ENCODE peak calls at places on chromosomes 1 and 21, in eight cellular contexts. One of them, this sample, is unnamed.

GRCh38 chr1:115330480-115331013 is 7.5 kb downstream of the NGF start:
- DNase-seq in Panc1: no peak
- DNase-seq in WTC11: no peak
- DNase-seq in left ventricle myocardium inferior: no peak
- DNase-seq in H9: no peak
- DNase-seq in body of pancreas: peak
- DNase-seq in spleen: no peak
- DNase-seq in suprapubic skin: no peak
- DNase-seq in this sample: peak

GRCh38 chr1:1021860-1022259 is 1.9 kb downstream of the AGRN start:
- DNase-seq in Panc1: no peak
- DNase-seq in WTC11: no peak
- DNase-seq in left ventricle myocardium inferior: no peak
- DNase-seq in H9: no peak
- DNase-seq in body of pancreas: no peak
- DNase-seq in spleen: no peak
- DNase-seq in suprapubic skin: no peak
- DNase-seq in this sample: no peak

GRCh38 chr1:86499987-86500593 is 31.4 kb downstream of the CLCA1 start:
- DNase-seq in Panc1: no peak
- DNase-seq in WTC11: no peak
- DNase-seq in left ventricle myocardium inferior: no peak
- DNase-seq in H9: no peak
- DNase-seq in body of pancreas: no peak
- DNase-seq in spleen: no peak
- DNase-seq in suprapubic skin: no peak
- DNase-seq in this sample: no peak

GRCh38 chr1:161887724-161888287 is 121.7 kb downstream of the ATF6 start:
- DNase-seq in Panc1: no peak
- DNase-seq in WTC11: no peak
- DNase-seq in left ventricle myocardium inferior: no peak
- DNase-seq in H9: no peak
- DNase-seq in body of pancreas: no peak
- DNase-seq in spleen: no peak
- DNase-seq in suprapubic skin: no peak
- DNase-seq in this sample: no peak

GRCh38 chr21:43794311-43794710 is 4.9 kb downstream of the RRP1 start:
- DNase-seq in Panc1: no peak
- DNase-seq in WTC11: no peak
- DNase-seq in left ventricle myocardium inferior: no peak
- DNase-seq in H9: no peak
- DNase-seq in body of pancreas: no peak
- DNase-seq in spleen: peak
- DNase-seq in suprapubic skin: no peak
- DNase-seq in this sample: no peak

GRCh38 chr1:234556245-234556943 is 53.6 kb downstream of the IRF2BP2 start:
- DNase-seq in Panc1: no peak
- DNase-seq in WTC11: no peak
- DNase-seq in left ventricle myocardium inferior: no peak
- DNase-seq in H9: no peak
- DNase-seq in body of pancreas: no peak
- DNase-seq in spleen: no peak
- DNase-seq in suprapubic skin: no peak
- DNase-seq in this sample: no peak

GRCh38 chr1:23524716-23525401 is 6.2 kb downstream of the E2F2 start:
- DNase-seq in Panc1: no peak
- DNase-seq in WTC11: no peak
- DNase-seq in left ventricle myocardium inferior: no peak
- DNase-seq in H9: no peak
- DNase-seq in body of pancreas: no peak
- DNase-seq in spleen: peak
- DNase-seq in suprapubic skin: no peak
- DNase-seq in this sample: no peak

GRCh38 chr1:164240081-164240480 is 318.9 kb upstream of the PBX1 start:
- DNase-seq in Panc1: no peak
- DNase-seq in WTC11: peak
- DNase-seq in left ventricle myocardium inferior: no peak
- DNase-seq in H9: peak
- DNase-seq in body of pancreas: peak
- DNase-seq in spleen: no peak
- DNase-seq in suprapubic skin: no peak
- DNase-seq in this sample: no peak

GRCh38 chr1:241711326-241711725 is 59.2 kb downstream of the WDR64 start:
- DNase-seq in Panc1: no peak
- DNase-seq in WTC11: no peak
- DNase-seq in left ventricle myocardium inferior: no peak
- DNase-seq in H9: no peak
- DNase-seq in body of pancreas: no peak
- DNase-seq in spleen: no peak
- DNase-seq in suprapubic skin: no peak
- DNase-seq in this sample: no peak

GRCh38 chr1:54564312-54565112 is 16.5 kb downstream of the ACOT11 start:
- DNase-seq in Panc1: no peak
- DNase-seq in WTC11: peak
- DNase-seq in left ventricle myocardium inferior: no peak
- DNase-seq in H9: peak
- DNase-seq in body of pancreas: peak
- DNase-seq in spleen: peak
- DNase-seq in suprapubic skin: no peak
- DNase-seq in this sample: no peak

GRCh38 chr1:112346802-112347350 is 49.1 kb upstream of the CTTNBP2NL start:
- DNase-seq in Panc1: no peak
- DNase-seq in WTC11: no peak
- DNase-seq in left ventricle myocardium inferior: no peak
- DNase-seq in H9: no peak
- DNase-seq in body of pancreas: no peak
- DNase-seq in spleen: peak
- DNase-seq in suprapubic skin: no peak
- DNase-seq in this sample: no peak

GRCh38 chr1:16386454-16387113 is 19.5 kb downstream of the SZRD1 start:
- DNase-seq in Panc1: no peak
- DNase-seq in WTC11: no peak
- DNase-seq in left ventricle myocardium inferior: no peak
- DNase-seq in H9: no peak
- DNase-seq in body of pancreas: no peak
- DNase-seq in spleen: no peak
- DNase-seq in suprapubic skin: no peak
- DNase-seq in this sample: peak

GRCh38 chr1:200184196-200184595 is 156.7 kb downstream of the NR5A2 start:
- DNase-seq in Panc1: no peak
- DNase-seq in WTC11: no peak
- DNase-seq in left ventricle myocardium inferior: peak
- DNase-seq in H9: no peak
- DNase-seq in body of pancreas: peak
- DNase-seq in spleen: peak
- DNase-seq in suprapubic skin: no peak
- DNase-seq in this sample: peak

GRCh38 chr1:15797614-15798390 is 9.6 kb downstream of the UQCRHL start:
- DNase-seq in Panc1: no peak
- DNase-seq in WTC11: no peak
- DNase-seq in left ventricle myocardium inferior: no peak
- DNase-seq in H9: no peak
- DNase-seq in body of pancreas: peak
- DNase-seq in spleen: no peak
- DNase-seq in suprapubic skin: no peak
- DNase-seq in this sample: no peak

GRCh38 chr1:99441234-99442095 is 177.2 kb downstream of the PLPPR4 start:
- DNase-seq in Panc1: no peak
- DNase-seq in WTC11: no peak
- DNase-seq in left ventricle myocardium inferior: no peak
- DNase-seq in H9: no peak
- DNase-seq in body of pancreas: peak
- DNase-seq in spleen: no peak
- DNase-seq in suprapubic skin: no peak
- DNase-seq in this sample: peak

GRCh38 chr1:172089768-172090510 is 248.6 kb downstream of the DNM3 start:
- DNase-seq in Panc1: peak
- DNase-seq in WTC11: peak
- DNase-seq in left ventricle myocardium inferior: peak
- DNase-seq in H9: peak
- DNase-seq in body of pancreas: peak
- DNase-seq in spleen: peak
- DNase-seq in suprapubic skin: no peak
- DNase-seq in this sample: peak

GRCh38 chr21:28805885-28806284 is 186.8 kb downstream of the LTN1 start:
- DNase-seq in Panc1: no peak
- DNase-seq in WTC11: no peak
- DNase-seq in left ventricle myocardium inferior: no peak
- DNase-seq in H9: no peak
- DNase-seq in body of pancreas: peak
- DNase-seq in spleen: no peak
- DNase-seq in suprapubic skin: no peak
- DNase-seq in this sample: peak

GRCh38 chr1:228837817-228838716 is 102.8 kb downstream of the RHOU start:
- DNase-seq in Panc1: peak
- DNase-seq in WTC11: no peak
- DNase-seq in left ventricle myocardium inferior: no peak
- DNase-seq in H9: no peak
- DNase-seq in body of pancreas: peak
- DNase-seq in spleen: no peak
- DNase-seq in suprapubic skin: no peak
- DNase-seq in this sample: peak

GRCh38 chr1:15807121-15807520 is 328 bp downstream of the UQCRHL start:
- DNase-seq in Panc1: no peak
- DNase-seq in WTC11: no peak
- DNase-seq in left ventricle myocardium inferior: no peak
- DNase-seq in H9: no peak
- DNase-seq in body of pancreas: no peak
- DNase-seq in spleen: no peak
- DNase-seq in suprapubic skin: no peak
- DNase-seq in this sample: no peak

GRCh38 chr1:201486158-201486557 is 17.2 kb upstream of the PHLDA3 start:
- DNase-seq in Panc1: no peak
- DNase-seq in WTC11: no peak
- DNase-seq in left ventricle myocardium inferior: no peak
- DNase-seq in H9: no peak
- DNase-seq in body of pancreas: no peak
- DNase-seq in spleen: no peak
- DNase-seq in suprapubic skin: no peak
- DNase-seq in this sample: no peak

GRCh38 chr1:50441183-50441582 is 17.9 kb upstream of the DMRTA2 start:
- DNase-seq in Panc1: no peak
- DNase-seq in WTC11: no peak
- DNase-seq in left ventricle myocardium inferior: no peak
- DNase-seq in H9: no peak
- DNase-seq in body of pancreas: no peak
- DNase-seq in spleen: no peak
- DNase-seq in suprapubic skin: no peak
- DNase-seq in this sample: no peak

GRCh38 chr1:180157108-180157507 is 2.4 kb downstream of the QSOX1 start:
- DNase-seq in Panc1: no peak
- DNase-seq in WTC11: no peak
- DNase-seq in left ventricle myocardium inferior: no peak
- DNase-seq in H9: no peak
- DNase-seq in body of pancreas: no peak
- DNase-seq in spleen: no peak
- DNase-seq in suprapubic skin: no peak
- DNase-seq in this sample: no peak

GRCh38 chr1:30950053-30950452 is 41.5 kb upstream of the SDC3 start:
- DNase-seq in Panc1: no peak
- DNase-seq in WTC11: no peak
- DNase-seq in left ventricle myocardium inferior: no peak
- DNase-seq in H9: no peak
- DNase-seq in body of pancreas: no peak
- DNase-seq in spleen: no peak
- DNase-seq in suprapubic skin: no peak
- DNase-seq in this sample: no peak

GRCh38 chr1:20149601-20150325 is 10.6 kb downstream of the PLA2G2F start:
- DNase-seq in Panc1: no peak
- DNase-seq in WTC11: no peak
- DNase-seq in left ventricle myocardium inferior: no peak
- DNase-seq in H9: no peak
- DNase-seq in body of pancreas: no peak
- DNase-seq in spleen: no peak
- DNase-seq in suprapubic skin: no peak
- DNase-seq in this sample: no peak

GRCh38 chr1:233656032-233656620 is 42.2 kb downstream of the KCNK1 start:
- DNase-seq in Panc1: no peak
- DNase-seq in WTC11: no peak
- DNase-seq in left ventricle myocardium inferior: no peak
- DNase-seq in H9: no peak
- DNase-seq in body of pancreas: peak
- DNase-seq in spleen: no peak
- DNase-seq in suprapubic skin: no peak
- DNase-seq in this sample: no peak

GRCh38 chr1:181396171-181396670 is 87.1 kb upstream of the CACNA1E start:
- DNase-seq in Panc1: no peak
- DNase-seq in WTC11: no peak
- DNase-seq in left ventricle myocardium inferior: no peak
- DNase-seq in H9: no peak
- DNase-seq in body of pancreas: no peak
- DNase-seq in spleen: no peak
- DNase-seq in suprapubic skin: no peak
- DNase-seq in this sample: no peak
- TF ChIP-seq CTCF in Panc1: no peak
- TF ChIP-seq CTCF in WTC11: no peak
- TF ChIP-seq CTCF in left ventricle myocardium inferior: no peak
- TF ChIP-seq CTCF in H9: no peak
- TF ChIP-seq CTCF in body of pancreas: no peak
- TF ChIP-seq CTCF in spleen: no peak
- TF ChIP-seq CTCF in suprapubic skin: no peak
- TF ChIP-seq CTCF in this sample: no peak

GRCh38 chr1:217626321-217626720 is 4.6 kb downstream of the GPATCH2 start:
- DNase-seq in Panc1: no peak
- DNase-seq in WTC11: no peak
- DNase-seq in left ventricle myocardium inferior: no peak
- DNase-seq in H9: no peak
- DNase-seq in body of pancreas: no peak
- DNase-seq in spleen: no peak
- DNase-seq in suprapubic skin: no peak
- DNase-seq in this sample: no peak

GRCh38 chr1:217627431-217627830 is 3.5 kb downstream of the GPATCH2 start:
- DNase-seq in Panc1: no peak
- DNase-seq in WTC11: no peak
- DNase-seq in left ventricle myocardium inferior: no peak
- DNase-seq in H9: no peak
- DNase-seq in body of pancreas: no peak
- DNase-seq in spleen: no peak
- DNase-seq in suprapubic skin: no peak
- DNase-seq in this sample: no peak

GRCh38 chr1:217630711-217631591 is at the start of the genes GPATCH2 and SPATA17:
- DNase-seq in Panc1: peak
- DNase-seq in WTC11: peak
- DNase-seq in left ventricle myocardium inferior: peak
- DNase-seq in H9: peak
- DNase-seq in body of pancreas: peak
- DNase-seq in spleen: peak
- DNase-seq in suprapubic skin: peak
- DNase-seq in this sample: peak
- TF ChIP-seq CTCF in Panc1: no peak
- TF ChIP-seq CTCF in WTC11: no peak
- TF ChIP-seq CTCF in left ventricle myocardium inferior: peak
- TF ChIP-seq CTCF in H9: peak
- TF ChIP-seq CTCF in body of pancreas: peak
- TF ChIP-seq CTCF in spleen: peak
- TF ChIP-seq CTCF in suprapubic skin: peak
- TF ChIP-seq CTCF in this sample: peak

GRCh38 chr1:205332015-205332791 is 10.7 kb upstream of the NUAK2 start:
- DNase-seq in Panc1: no peak
- DNase-seq in WTC11: no peak
- DNase-seq in left ventricle myocardium inferior: no peak
- DNase-seq in H9: no peak
- DNase-seq in body of pancreas: no peak
- DNase-seq in spleen: no peak
- DNase-seq in suprapubic skin: no peak
- DNase-seq in this sample: no peak
- TF ChIP-seq CTCF in Panc1: no peak
- TF ChIP-seq CTCF in WTC11: no peak
- TF ChIP-seq CTCF in left ventricle myocardium inferior: no peak
- TF ChIP-seq CTCF in H9: no peak
- TF ChIP-seq CTCF in body of pancreas: no peak
- TF ChIP-seq CTCF in spleen: no peak
- TF ChIP-seq CTCF in suprapubic skin: no peak
- TF ChIP-seq CTCF in this sample: no peak

GRCh38 chr1:159945483-159946241 is at the start of gene IGSF9:
- DNase-seq in Panc1: no peak
- DNase-seq in WTC11: peak
- DNase-seq in left ventricle myocardium inferior: peak
- DNase-seq in H9: peak
- DNase-seq in body of pancreas: peak
- DNase-seq in spleen: peak
- DNase-seq in suprapubic skin: peak
- DNase-seq in this sample: no peak
- TF ChIP-seq CTCF in Panc1: peak
- TF ChIP-seq CTCF in WTC11: peak
- TF ChIP-seq CTCF in left ventricle myocardium inferior: peak
- TF ChIP-seq CTCF in H9: peak
- TF ChIP-seq CTCF in body of pancreas: peak
- TF ChIP-seq CTCF in spleen: peak
- TF ChIP-seq CTCF in suprapubic skin: peak
- TF ChIP-seq CTCF in this sample: peak

This sample was measured in astrocyte of the cerebellum.